ENCODE peak calls at places on chromosomes 3 and 15, in eight cellular contexts. D is neural progenitor cell; A is epithelial cell of esophagus; O is CD4-positive, alpha-beta memory T cell; G is OCI-LY7; P is BJ; N is GM12864; L is fibroblast of the aortic adventitia. Y is an unnamed sample.

GRCh38 chr3:56086355-56086754 is 381.9 kb downstream of the ERC2 start:
- DNase-seq in D (no peak), A (no peak), O (no peak), G (no peak), P (peak; percentile 22), N (no peak), L (peak; percentile 3), Y (no peak)

GRCh38 chr3:124584245-124584551 is 146.1 kb upstream of the UMPS start:
- DNase-seq in D (no peak), A (no peak), O (peak; percentile 40), G (no peak), P (no peak), N (no peak), L (no peak), Y (no peak)

GRCh38 chr3:9180764-9181117 is 68.7 kb downstream of the SRGAP3 start:
- DNase-seq in D (no peak), A (no peak), O (no peak), G (no peak), P (no peak), N (no peak), L (no peak), Y (no peak)

GRCh38 chr3:18199757-18200156 is 225.4 kb downstream of the SATB1 start:
- DNase-seq in D (no peak), A (no peak), O (no peak), G (no peak), P (no peak), N (no peak), L (no peak), Y (no peak)

GRCh38 chr3:125585595-125586223 is 9.6 kb downstream of the OSBPL11 start:
- DNase-seq in D (peak; percentile 77), A (peak; percentile 73), O (peak; percentile 31), G (peak; percentile 48), P (peak; percentile 15), N (no peak), L (peak; percentile 90), Y (peak; percentile 64)

GRCh38 chr3:65371053-65371452 is 667.7 kb downstream of the MAGI1 start:
- DNase-seq in D (no peak), A (no peak), O (no peak), G (no peak), P (no peak), N (no peak), L (peak; percentile 2), Y (peak; percentile 58)

GRCh38 chr3:30666564-30667249 is 60.3 kb downstream of the TGFBR2 start:
- DNase-seq in D (no peak), A (no peak), O (no peak), G (no peak), P (no peak), N (no peak), L (no peak), Y (no peak)

GRCh38 chr3:58047806-58048205 is 39.6 kb downstream of the FLNB start:
- DNase-seq in D (no peak), A (peak; percentile 48), O (no peak), G (no peak), P (peak; percentile 87), N (no peak), L (peak; percentile 74), Y (peak; percentile 53)

GRCh38 chr15:91891788-91892187 is 38.3 kb downstream of the SLCO3A1 start:
- DNase-seq in D (no peak), A (no peak), O (no peak), G (no peak), P (no peak), N (no peak), L (no peak), Y (no peak)

GRCh38 chr3:127444761-127445160 is 145.8 kb downstream of the TPRA1 start:
- DNase-seq in D (no peak), A (no peak), O (no peak), G (no peak), P (no peak), N (no peak), L (no peak), Y (no peak)

GRCh38 chr3:17489139-17489538 is 253.3 kb downstream of the TBC1D5 start:
- DNase-seq in D (no peak), A (peak; percentile 62), O (no peak), G (no peak), P (no peak), N (no peak), L (no peak), Y (peak; percentile 62)

GRCh38 chr3:13073042-13073906 is at the start of gene IQSEC1:
- DNase-seq in D (peak; percentile 95), A (no peak), O (peak; percentile 71), G (peak; percentile 93), P (no peak), N (no peak), L (no peak), Y (no peak)
- H3K4me3 ChIP-seq in D (peak within 1 kb of the TSS; percentile 48), A (no peak within 1 kb of the TSS), O (peak within 1 kb of the TSS; percentile 36), G (peak within 1 kb of the TSS; percentile 77), P (no peak within 1 kb of the TSS), N (peak within 1 kb of the TSS; percentile 57), L (no peak within 1 kb of the TSS), Y (no peak within 1 kb of the TSS)

GRCh38 chr3:134080761-134081160 is 51.0 kb upstream of the SLCO2A1 start:
- DNase-seq in D (no peak), A (no peak), O (no peak), G (no peak), P (no peak), N (no peak), L (no peak), Y (no peak)
- H3K4me3 ChIP-seq in D (no peak overlapping the region), A (no peak overlapping the region), O (no peak overlapping the region), G (no peak overlapping the region), P (no peak overlapping the region), N (no peak overlapping the region), L (no peak overlapping the region), Y (no peak overlapping the region)

GRCh38 chr3:105497381-105497780 is 130.7 kb downstream of the ALCAM start:
- DNase-seq in D (no peak), A (no peak), O (no peak), G (no peak), P (no peak), N (no peak), L (no peak), Y (no peak)

GRCh38 chr3:105502333-105502732 is 135.6 kb downstream of the ALCAM start:
- DNase-seq in D (no peak), A (no peak), O (no peak), G (no peak), P (no peak), N (no peak), L (no peak), Y (no peak)

GRCh38 chr3:105504440-105504951 is 137.8 kb downstream of the ALCAM start:
- DNase-seq in D (no peak), A (no peak), O (no peak), G (no peak), P (no peak), N (no peak), L (no peak), Y (no peak)

GRCh38 chr3:105505167-105505566 is 138.5 kb downstream of the ALCAM start:
- DNase-seq in D (no peak), A (no peak), O (no peak), G (no peak), P (no peak), N (no peak), L (no peak), Y (no peak)

DNA sequence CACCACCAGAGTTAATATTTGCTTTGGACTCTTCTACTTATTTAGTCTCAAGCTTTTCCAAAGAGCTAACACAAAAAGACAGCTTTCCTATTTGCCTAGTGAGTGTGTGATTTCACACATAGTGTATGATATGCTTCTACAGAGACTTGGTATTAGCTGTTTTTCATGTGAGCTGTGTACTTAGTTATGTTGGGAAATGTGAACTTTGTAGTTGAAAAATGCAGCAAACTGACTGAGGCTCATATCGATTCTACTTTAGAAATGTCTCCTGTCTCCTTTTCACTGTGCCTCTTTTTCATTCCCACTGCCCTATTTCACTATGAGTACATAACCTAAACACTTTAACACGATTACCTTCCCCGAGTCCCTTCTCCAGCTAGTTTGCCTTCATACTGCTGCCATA is 136.5 kb downstream of the ALCAM start:
- DNase-seq in D (no peak), A (no peak), O (no peak), G (no peak), P (no peak), N (no peak), L (peak; percentile 39), Y (no peak)
- H3K4me3 ChIP-seq in D (no peak overlapping the region), A (no peak overlapping the region), O (no peak overlapping the region), G (no peak overlapping the region), P (no peak overlapping the region), N (no peak overlapping the region), L (peak overlapping the region; percentile 15), Y (no peak overlapping the region)

GRCh38 chr15:68055224-68055705 is 1.1 kb downstream of the PIAS1 start:
- DNase-seq in D (peak; percentile 56), A (peak; percentile 63), O (peak; percentile 52), G (peak; percentile 87), P (no peak), N (peak; percentile 84), L (peak; percentile 43), Y (peak; percentile 53)

GRCh38 chr15:68057758-68058157 is 3.6 kb downstream of the PIAS1 start:
- DNase-seq in D (peak; percentile 68), A (no peak), O (no peak), G (no peak), P (no peak), N (no peak), L (no peak), Y (no peak)

GRCh38 chr15:68057089-68057488 is 3.0 kb downstream of the PIAS1 start:
- DNase-seq in D (no peak), A (no peak), O (no peak), G (no peak), P (no peak), N (no peak), L (no peak), Y (no peak)

GRCh38 chr15:68054658-68055223 is 626 bp downstream of the PIAS1 start:
- DNase-seq in D (peak; percentile 87), A (peak; percentile 50), O (peak; percentile 1), G (peak; percentile 64), P (no peak), N (no peak), L (no peak), Y (no peak)

DNA sequence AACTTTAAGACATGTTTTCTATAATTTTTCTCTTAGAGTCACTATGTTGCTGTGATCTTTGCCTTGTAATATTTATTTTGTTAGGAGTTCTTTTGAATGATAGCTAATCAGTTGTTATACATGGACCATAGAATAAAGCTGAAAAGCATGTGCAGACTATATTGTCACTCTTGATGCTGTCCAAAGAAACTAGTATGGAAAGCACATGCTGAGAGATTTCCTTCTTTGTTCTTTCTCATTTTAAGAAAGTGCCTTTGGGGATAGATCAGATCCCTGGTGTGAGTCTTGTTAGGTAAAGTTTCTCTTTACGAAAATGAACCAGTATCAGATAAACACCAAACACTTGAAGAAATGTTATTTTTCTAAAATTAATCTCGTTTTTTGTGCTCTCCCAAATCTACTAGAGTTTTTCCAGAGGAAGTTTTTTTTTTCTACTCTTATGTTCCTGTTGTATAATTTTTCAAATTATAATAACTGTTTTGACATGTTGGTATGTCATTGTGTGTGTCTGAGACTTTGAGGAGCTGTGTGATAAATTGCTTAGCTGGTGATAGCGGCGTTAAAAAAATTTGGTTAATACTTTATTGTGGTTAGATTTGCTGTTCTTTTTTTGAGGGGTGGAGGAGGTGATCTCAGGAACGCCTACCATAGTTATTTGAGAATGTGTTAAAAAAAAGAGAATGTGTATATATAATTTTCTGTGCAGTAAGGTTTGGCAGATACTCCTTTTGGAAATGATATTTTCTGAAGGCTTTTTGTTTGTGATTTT is 2.2 kb downstream of the PIAS1 start:
- DNase-seq in D (peak; percentile 21), A (no peak), O (no peak), G (no peak), P (no peak), N (no peak), L (peak; percentile 26), Y (no peak)
- H3K4me3 ChIP-seq in D (peak overlapping the region; percentile 98), A (peak overlapping the region; percentile 89), O (no peak overlapping the region), G (peak overlapping the region; percentile 88), P (peak overlapping the region; percentile 72), N (peak overlapping the region; percentile 96), L (peak overlapping the region; percentile 85), Y (peak overlapping the region; percentile 93)